ENCODE peak calls at places on chromosomes 5 and 9, in ten cellular contexts. One of them, this sample, is unnamed.

GRCh38 chr5:40041452-40041851 is 616.7 kb upstream of the DAB2 start:
- DNase-seq in OCI-LY7: no peak
- DNase-seq in suprapubic skin: no peak
- DNase-seq in IMR-90: no peak
- DNase-seq in CD14-positive monocyte: no peak
- DNase-seq in T-helper 2 cell: no peak
- DNase-seq in GM23248: no peak
- DNase-seq in DND-41: no peak
- DNase-seq in substantia nigra: no peak
- DNase-seq in H9: no peak
- DNase-seq in this sample: no peak

GRCh38 chr5:73295447-73295846 is 122.5 kb downstream of the TMEM174 start:
- DNase-seq in OCI-LY7: peak
- DNase-seq in suprapubic skin: no peak
- DNase-seq in IMR-90: no peak
- DNase-seq in CD14-positive monocyte: no peak
- DNase-seq in T-helper 2 cell: no peak
- DNase-seq in GM23248: no peak
- DNase-seq in DND-41: no peak
- DNase-seq in substantia nigra: no peak
- DNase-seq in H9: no peak
- DNase-seq in this sample: no peak

GRCh38 chr9:72661401-72662135 is 140.2 kb downstream of the TMC1 start:
- DNase-seq in OCI-LY7: no peak
- DNase-seq in suprapubic skin: no peak
- DNase-seq in IMR-90: peak
- DNase-seq in CD14-positive monocyte: no peak
- DNase-seq in T-helper 2 cell: no peak
- DNase-seq in GM23248: peak
- DNase-seq in DND-41: no peak
- DNase-seq in substantia nigra: no peak
- DNase-seq in H9: no peak
- DNase-seq in this sample: no peak

GRCh38 chr9:28287413-28287812 is 714.1 kb upstream of the C9orf72 start:
- DNase-seq in OCI-LY7: no peak
- DNase-seq in suprapubic skin: no peak
- DNase-seq in IMR-90: no peak
- DNase-seq in CD14-positive monocyte: no peak
- DNase-seq in T-helper 2 cell: no peak
- DNase-seq in GM23248: no peak
- DNase-seq in DND-41: no peak
- DNase-seq in substantia nigra: no peak
- DNase-seq in H9: no peak
- DNase-seq in this sample: no peak

GRCh38 chr5:172841-173251 is 18.4 kb upstream of the LRRC14B start:
- DNase-seq in OCI-LY7: no peak
- DNase-seq in suprapubic skin: peak
- DNase-seq in IMR-90: no peak
- DNase-seq in CD14-positive monocyte: peak
- DNase-seq in T-helper 2 cell: no peak
- DNase-seq in GM23248: no peak
- DNase-seq in DND-41: no peak
- DNase-seq in substantia nigra: no peak
- DNase-seq in H9: no peak
- DNase-seq in this sample: no peak

GRCh38 chr5:68180286-68181038 is 35.1 kb upstream of the PIK3R1 start:
- DNase-seq in OCI-LY7: no peak
- DNase-seq in suprapubic skin: no peak
- DNase-seq in IMR-90: no peak
- DNase-seq in CD14-positive monocyte: no peak
- DNase-seq in T-helper 2 cell: no peak
- DNase-seq in GM23248: no peak
- DNase-seq in DND-41: no peak
- DNase-seq in substantia nigra: no peak
- DNase-seq in H9: no peak
- DNase-seq in this sample: no peak

GRCh38 chr9:126448865-126449577 is 122.4 kb downstream of the MVB12B start:
- DNase-seq in OCI-LY7: no peak
- DNase-seq in suprapubic skin: no peak
- DNase-seq in IMR-90: no peak
- DNase-seq in CD14-positive monocyte: no peak
- DNase-seq in T-helper 2 cell: no peak
- DNase-seq in GM23248: no peak
- DNase-seq in DND-41: no peak
- DNase-seq in substantia nigra: no peak
- DNase-seq in H9: no peak
- DNase-seq in this sample: no peak

GRCh38 chr9:125137200-125137599 is 6.1 kb downstream of the SCAI start:
- DNase-seq in OCI-LY7: no peak
- DNase-seq in suprapubic skin: no peak
- DNase-seq in IMR-90: peak
- DNase-seq in CD14-positive monocyte: no peak
- DNase-seq in T-helper 2 cell: no peak
- DNase-seq in GM23248: peak
- DNase-seq in DND-41: no peak
- DNase-seq in substantia nigra: no peak
- DNase-seq in H9: no peak
- DNase-seq in this sample: no peak

GRCh38 chr5:113612060-113612496 is 98.6 kb downstream of the YTHDC2 start:
- DNase-seq in OCI-LY7: peak
- DNase-seq in suprapubic skin: no peak
- DNase-seq in IMR-90: peak
- DNase-seq in CD14-positive monocyte: no peak
- DNase-seq in T-helper 2 cell: no peak
- DNase-seq in GM23248: peak
- DNase-seq in DND-41: no peak
- DNase-seq in substantia nigra: no peak
- DNase-seq in H9: no peak
- DNase-seq in this sample: peak

GRCh38 chr5:10233505-10233904 is 16.2 kb downstream of the ATPSCKMT start:
- DNase-seq in OCI-LY7: no peak
- DNase-seq in suprapubic skin: no peak
- DNase-seq in IMR-90: peak
- DNase-seq in CD14-positive monocyte: no peak
- DNase-seq in T-helper 2 cell: no peak
- DNase-seq in GM23248: peak
- DNase-seq in DND-41: no peak
- DNase-seq in substantia nigra: peak
- DNase-seq in H9: no peak
- DNase-seq in this sample: peak

This sample was measured in K562.